ENCODE peak calls at places on chromosomes 7 and 10, in nine cellular contexts. One of them, this sample, is unnamed.
A peak's percentile ranks its signal among the peaks of the same experiment; 100 is the strongest.

GRCh38 chr10:94212876-94213595 is 149.7 kb downstream of the NOC3L start:
- DNase-seq in cardiac fibroblast: peak; percentile 47
- DNase-seq in activated CD8-positive, alpha-beta T cell treated with anti-CD3 and anti-CD28 coated beads for 36 hours: no peak
- DNase-seq in thoracic aorta: no peak
- DNase-seq in psoas muscle: peak; percentile 73
- DNase-seq in AG09309: no peak
- DNase-seq in H9: no peak
- DNase-seq in nephron progenitor cell: no peak
- DNase-seq in neural progenitor cell: no peak
- DNase-seq in this sample: no peak

GRCh38 chr7:128892521-128893250 is 17.8 kb downstream of the KCP start:
- DNase-seq in H9: no peak
- DNase-seq in neural progenitor cell: no peak
- DNase-seq in activated CD8-positive, alpha-beta T cell treated with anti-CD3 and anti-CD28 coated beads for 36 hours: no peak
- DNase-seq in psoas muscle: peak; percentile 36
- DNase-seq in AG09309: no peak
- DNase-seq in nephron progenitor cell: no peak
- DNase-seq in cardiac fibroblast: no peak
- DNase-seq in thoracic aorta: no peak
- DNase-seq in this sample: no peak

GRCh38 chr10:3654496-3654895 is 130.5 kb downstream of the KLF6 start:
- DNase-seq in H9: no peak
- DNase-seq in psoas muscle: no peak
- DNase-seq in nephron progenitor cell: no peak
- DNase-seq in neural progenitor cell: no peak
- DNase-seq in cardiac fibroblast: no peak
- DNase-seq in activated CD8-positive, alpha-beta T cell treated with anti-CD3 and anti-CD28 coated beads for 36 hours: no peak
- DNase-seq in AG09309: no peak
- DNase-seq in thoracic aorta: no peak
- DNase-seq in this sample: no peak

GRCh38 chr7:88331322-88331721 is 24.6 kb upstream of the STEAP4 start:
- DNase-seq in activated CD8-positive, alpha-beta T cell treated with anti-CD3 and anti-CD28 coated beads for 36 hours: no peak
- DNase-seq in nephron progenitor cell: no peak
- DNase-seq in H9: no peak
- DNase-seq in AG09309: no peak
- DNase-seq in psoas muscle: no peak
- DNase-seq in neural progenitor cell: no peak
- DNase-seq in cardiac fibroblast: no peak
- DNase-seq in thoracic aorta: no peak
- DNase-seq in this sample: no peak

GRCh38 chr7:24728503-24729364 is 28.5 kb downstream of the GSDME start:
- DNase-seq in nephron progenitor cell: no peak
- DNase-seq in AG09309: no peak
- DNase-seq in thoracic aorta: no peak
- DNase-seq in neural progenitor cell: no peak
- DNase-seq in activated CD8-positive, alpha-beta T cell treated with anti-CD3 and anti-CD28 coated beads for 36 hours: peak; percentile 38
- DNase-seq in H9: no peak
- DNase-seq in psoas muscle: no peak
- DNase-seq in cardiac fibroblast: no peak
- DNase-seq in this sample: no peak

GRCh38 chr7:51328351-51328801 is 11.8 kb upstream of the COBL start:
- DNase-seq in cardiac fibroblast: no peak
- DNase-seq in thoracic aorta: no peak
- DNase-seq in neural progenitor cell: no peak
- DNase-seq in nephron progenitor cell: no peak
- DNase-seq in activated CD8-positive, alpha-beta T cell treated with anti-CD3 and anti-CD28 coated beads for 36 hours: no peak
- DNase-seq in AG09309: no peak
- DNase-seq in psoas muscle: no peak
- DNase-seq in H9: no peak
- DNase-seq in this sample: no peak

GRCh38 chr7:45881759-45882464 is 6.4 kb upstream of the IGFBP1 start:
- DNase-seq in psoas muscle: no peak
- DNase-seq in cardiac fibroblast: peak; percentile 97
- DNase-seq in activated CD8-positive, alpha-beta T cell treated with anti-CD3 and anti-CD28 coated beads for 36 hours: no peak
- DNase-seq in H9: no peak
- DNase-seq in neural progenitor cell: no peak
- DNase-seq in AG09309: peak; percentile 83
- DNase-seq in thoracic aorta: no peak
- DNase-seq in nephron progenitor cell: no peak
- DNase-seq in this sample: peak; percentile 45

GRCh38 chr10:988667-989545 is 672 bp downstream of the GTPBP4 start:
- DNase-seq in cardiac fibroblast: peak; percentile 56
- DNase-seq in activated CD8-positive, alpha-beta T cell treated with anti-CD3 and anti-CD28 coated beads for 36 hours: peak; percentile 47
- DNase-seq in H9: peak; percentile 14
- DNase-seq in thoracic aorta: no peak
- DNase-seq in AG09309: no peak
- DNase-seq in neural progenitor cell: no peak
- DNase-seq in nephron progenitor cell: no peak
- DNase-seq in psoas muscle: no peak
- DNase-seq in this sample: peak; percentile 18

DNA sequence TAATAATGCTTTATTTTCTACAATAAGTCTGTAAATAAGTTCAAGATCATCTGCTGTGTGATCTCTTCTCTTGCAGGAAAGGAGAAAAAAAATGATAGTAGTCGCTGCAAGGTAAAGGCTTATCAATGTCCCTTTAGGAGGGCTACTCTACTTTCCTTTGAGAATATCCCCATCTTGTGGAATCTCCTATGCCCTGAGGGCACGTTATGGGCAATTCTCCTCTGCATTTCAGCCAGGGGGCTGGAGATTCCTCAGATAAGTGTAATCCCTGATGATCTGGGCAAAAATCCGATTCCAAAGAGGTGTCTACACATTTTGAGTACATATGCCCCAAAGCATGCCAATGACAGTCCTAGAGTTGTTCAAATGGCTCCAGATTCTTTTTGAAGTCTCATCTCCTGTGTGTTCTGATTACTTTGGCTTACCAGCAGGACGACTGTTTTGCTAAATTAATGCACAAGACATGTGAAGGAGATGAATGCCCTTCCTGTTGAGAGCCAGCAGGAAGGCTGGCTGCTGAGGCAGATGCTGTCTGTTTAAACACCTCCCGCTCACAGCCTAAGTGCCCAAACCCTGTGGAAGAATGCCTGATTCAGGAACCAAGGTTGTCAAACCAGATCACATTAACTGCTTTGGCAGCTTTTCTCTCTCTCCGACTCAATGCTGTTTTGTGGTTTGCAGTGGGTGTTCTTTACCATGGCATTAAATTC is 171.2 kb upstream of the COL1A2 start:
- DNase-seq in activated CD8-positive, alpha-beta T cell treated with anti-CD3 and anti-CD28 coated beads for 36 hours: no peak
- DNase-seq in cardiac fibroblast: peak; percentile 81
- DNase-seq in thoracic aorta: no peak
- DNase-seq in psoas muscle: no peak
- DNase-seq in neural progenitor cell: peak; percentile 83
- DNase-seq in nephron progenitor cell: peak; percentile 13
- DNase-seq in H9: peak; percentile 81
- DNase-seq in AG09309: no peak
- DNase-seq in this sample: peak; percentile 50
- TF ChIP-seq CTCF in activated CD8-positive, alpha-beta T cell treated with anti-CD3 and anti-CD28 coated beads for 36 hours: no peak
- TF ChIP-seq CTCF in cardiac fibroblast: peak; percentile 65
- TF ChIP-seq CTCF in thoracic aorta: no peak
- TF ChIP-seq CTCF in psoas muscle: peak; percentile 42
- TF ChIP-seq CTCF in neural progenitor cell: peak; percentile 59
- TF ChIP-seq CTCF in nephron progenitor cell: peak; percentile 42
- TF ChIP-seq CTCF in H9: peak; percentile 63
- TF ChIP-seq CTCF in AG09309: peak; percentile 45
- TF ChIP-seq CTCF in this sample: peak; percentile 69

GRCh38 chr7:37916017-37916672 is 472 bp downstream of the SFRP4 start:
- DNase-seq in AG09309: no peak
- DNase-seq in H9: peak; percentile 64
- DNase-seq in nephron progenitor cell: peak; percentile 8
- DNase-seq in cardiac fibroblast: peak; percentile 19
- DNase-seq in psoas muscle: peak; percentile 53
- DNase-seq in neural progenitor cell: peak; percentile 33
- DNase-seq in thoracic aorta: no peak
- DNase-seq in activated CD8-positive, alpha-beta T cell treated with anti-CD3 and anti-CD28 coated beads for 36 hours: peak; percentile 12
- DNase-seq in this sample: no peak

GRCh38 chr7:37918526-37918925 is 1.9 kb upstream of the SFRP4 start:
- DNase-seq in H9: peak; percentile 54
- DNase-seq in thoracic aorta: no peak
- DNase-seq in AG09309: no peak
- DNase-seq in activated CD8-positive, alpha-beta T cell treated with anti-CD3 and anti-CD28 coated beads for 36 hours: no peak
- DNase-seq in cardiac fibroblast: no peak
- DNase-seq in nephron progenitor cell: no peak
- DNase-seq in neural progenitor cell: no peak
- DNase-seq in psoas muscle: no peak
- DNase-seq in this sample: no peak

GRCh38 chr7:37920305-37920618 is 178 bp upstream of the EPDR1 start:
- DNase-seq in thoracic aorta: no peak
- DNase-seq in AG09309: no peak
- DNase-seq in psoas muscle: no peak
- DNase-seq in cardiac fibroblast: no peak
- DNase-seq in neural progenitor cell: no peak
- DNase-seq in activated CD8-positive, alpha-beta T cell treated with anti-CD3 and anti-CD28 coated beads for 36 hours: no peak
- DNase-seq in H9: no peak
- DNase-seq in nephron progenitor cell: no peak
- DNase-seq in this sample: no peak

GRCh38 chr7:37915438-37915837 is 1.2 kb downstream of the SFRP4 start:
- DNase-seq in cardiac fibroblast: no peak
- DNase-seq in activated CD8-positive, alpha-beta T cell treated with anti-CD3 and anti-CD28 coated beads for 36 hours: no peak
- DNase-seq in thoracic aorta: no peak
- DNase-seq in psoas muscle: no peak
- DNase-seq in H9: no peak
- DNase-seq in nephron progenitor cell: no peak
- DNase-seq in neural progenitor cell: no peak
- DNase-seq in AG09309: no peak
- DNase-seq in this sample: no peak

GRCh38 chr7:37916673-37917660 is at the start of gene SFRP4:
- DNase-seq in activated CD8-positive, alpha-beta T cell treated with anti-CD3 and anti-CD28 coated beads for 36 hours: peak; percentile 19
- DNase-seq in psoas muscle: peak; percentile 84
- DNase-seq in neural progenitor cell: peak; percentile 79
- DNase-seq in nephron progenitor cell: peak; percentile 61
- DNase-seq in cardiac fibroblast: peak; percentile 74
- DNase-seq in H9: peak; percentile 67
- DNase-seq in AG09309: no peak
- DNase-seq in thoracic aorta: no peak
- DNase-seq in this sample: no peak
- TF ChIP-seq CTCF in activated CD8-positive, alpha-beta T cell treated with anti-CD3 and anti-CD28 coated beads for 36 hours: peak; percentile 79
- TF ChIP-seq CTCF in psoas muscle: peak; percentile 77
- TF ChIP-seq CTCF in neural progenitor cell: peak; percentile 76
- TF ChIP-seq CTCF in nephron progenitor cell: peak; percentile 57
- TF ChIP-seq CTCF in cardiac fibroblast: peak; percentile 74
- TF ChIP-seq CTCF in H9: peak; percentile 78
- TF ChIP-seq CTCF in AG09309: peak; percentile 72
- TF ChIP-seq CTCF in thoracic aorta: peak; percentile 65
- TF ChIP-seq CTCF in this sample: peak; percentile 41

GRCh38 chr10:91040343-91040742 is 119.5 kb upstream of the ANKRD1 start:
- DNase-seq in nephron progenitor cell: no peak
- DNase-seq in cardiac fibroblast: no peak
- DNase-seq in psoas muscle: no peak
- DNase-seq in activated CD8-positive, alpha-beta T cell treated with anti-CD3 and anti-CD28 coated beads for 36 hours: no peak
- DNase-seq in H9: no peak
- DNase-seq in thoracic aorta: no peak
- DNase-seq in neural progenitor cell: no peak
- DNase-seq in AG09309: no peak
- DNase-seq in this sample: no peak

GRCh38 chr10:91048380-91048779 is 127.5 kb upstream of the ANKRD1 start:
- DNase-seq in cardiac fibroblast: no peak
- DNase-seq in thoracic aorta: no peak
- DNase-seq in neural progenitor cell: no peak
- DNase-seq in nephron progenitor cell: no peak
- DNase-seq in H9: no peak
- DNase-seq in AG09309: no peak
- DNase-seq in activated CD8-positive, alpha-beta T cell treated with anti-CD3 and anti-CD28 coated beads for 36 hours: no peak
- DNase-seq in psoas muscle: no peak
- DNase-seq in this sample: no peak

GRCh38 chr10:91042069-91042468 is 121.2 kb upstream of the ANKRD1 start:
- DNase-seq in AG09309: no peak
- DNase-seq in thoracic aorta: no peak
- DNase-seq in neural progenitor cell: no peak
- DNase-seq in H9: no peak
- DNase-seq in nephron progenitor cell: no peak
- DNase-seq in activated CD8-positive, alpha-beta T cell treated with anti-CD3 and anti-CD28 coated beads for 36 hours: no peak
- DNase-seq in psoas muscle: no peak
- DNase-seq in cardiac fibroblast: no peak
- DNase-seq in this sample: no peak

GRCh38 chr10:91046891-91047290 is 126.0 kb upstream of the ANKRD1 start:
- DNase-seq in H9: no peak
- DNase-seq in thoracic aorta: no peak
- DNase-seq in neural progenitor cell: no peak
- DNase-seq in nephron progenitor cell: no peak
- DNase-seq in activated CD8-positive, alpha-beta T cell treated with anti-CD3 and anti-CD28 coated beads for 36 hours: no peak
- DNase-seq in cardiac fibroblast: no peak
- DNase-seq in psoas muscle: no peak
- DNase-seq in AG09309: no peak
- DNase-seq in this sample: no peak

DNA sequence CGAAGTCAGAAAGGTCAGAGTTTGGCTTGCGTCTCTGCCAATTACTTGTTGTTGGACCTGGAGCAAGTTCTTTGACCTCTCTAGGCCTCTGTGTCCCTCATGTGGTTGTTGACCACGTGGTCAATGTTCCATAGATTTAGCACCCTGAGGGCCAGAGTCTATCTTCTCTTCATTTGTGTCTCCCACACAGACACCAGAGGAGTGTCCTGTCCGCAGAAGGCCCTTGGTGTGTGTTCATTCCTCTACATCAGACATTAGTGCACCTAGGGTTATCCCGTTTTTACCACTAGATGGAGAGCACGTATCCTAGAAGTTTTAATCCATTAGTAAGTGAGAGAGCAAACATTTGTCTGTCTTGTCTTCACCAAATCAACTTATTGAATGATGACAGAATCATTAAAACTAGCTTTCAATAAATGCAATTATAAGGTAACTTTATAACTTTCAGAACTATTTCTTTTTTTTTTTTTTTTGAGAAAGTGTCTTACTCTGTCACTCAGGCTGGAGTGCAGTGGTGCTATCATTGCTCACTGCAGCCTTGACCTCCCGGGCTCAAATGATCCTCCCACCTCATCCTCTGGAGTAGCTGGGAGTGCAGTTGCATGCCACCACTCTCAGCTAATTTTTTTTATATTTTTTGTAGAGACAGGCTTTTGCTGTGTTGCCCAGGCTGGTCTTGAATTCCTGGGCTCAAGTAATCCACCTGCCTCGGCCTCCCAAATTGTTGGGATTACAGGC is 122.5 kb upstream of the ANKRD1 start:
- DNase-seq in activated CD8-positive, alpha-beta T cell treated with anti-CD3 and anti-CD28 coated beads for 36 hours: no peak
- DNase-seq in psoas muscle: no peak
- DNase-seq in thoracic aorta: no peak
- DNase-seq in AG09309: peak; percentile 5
- DNase-seq in H9: no peak
- DNase-seq in nephron progenitor cell: no peak
- DNase-seq in neural progenitor cell: peak; percentile 53
- DNase-seq in cardiac fibroblast: peak; percentile 59
- DNase-seq in this sample: peak; percentile 19
- TF ChIP-seq CTCF in activated CD8-positive, alpha-beta T cell treated with anti-CD3 and anti-CD28 coated beads for 36 hours: no peak
- TF ChIP-seq CTCF in psoas muscle: peak; percentile 56
- TF ChIP-seq CTCF in thoracic aorta: peak; percentile 61
- TF ChIP-seq CTCF in AG09309: peak; percentile 55
- TF ChIP-seq CTCF in H9: peak; percentile 68
- TF ChIP-seq CTCF in nephron progenitor cell: peak; percentile 48
- TF ChIP-seq CTCF in neural progenitor cell: peak; percentile 63
- TF ChIP-seq CTCF in cardiac fibroblast: peak; percentile 51
- TF ChIP-seq CTCF in this sample: peak; percentile 74

GRCh38 chr10:85613391-85613790 is 753.2 kb downstream of the GRID1 start:
- DNase-seq in activated CD8-positive, alpha-beta T cell treated with anti-CD3 and anti-CD28 coated beads for 36 hours: no peak
- DNase-seq in psoas muscle: no peak
- DNase-seq in H9: peak; percentile 17
- DNase-seq in AG09309: no peak
- DNase-seq in thoracic aorta: no peak
- DNase-seq in cardiac fibroblast: no peak
- DNase-seq in neural progenitor cell: no peak
- DNase-seq in nephron progenitor cell: no peak
- DNase-seq in this sample: no peak

GRCh38 chr10:85612378-85612775 is 754.2 kb downstream of the GRID1 start:
- DNase-seq in H9: no peak
- DNase-seq in AG09309: no peak
- DNase-seq in nephron progenitor cell: no peak
- DNase-seq in psoas muscle: no peak
- DNase-seq in cardiac fibroblast: no peak
- DNase-seq in thoracic aorta: no peak
- DNase-seq in neural progenitor cell: no peak
- DNase-seq in activated CD8-positive, alpha-beta T cell treated with anti-CD3 and anti-CD28 coated beads for 36 hours: peak; percentile 51
- DNase-seq in this sample: no peak

GRCh38 chr10:85611746-85612377 is 754.7 kb downstream of the GRID1 start:
- DNase-seq in H9: peak; percentile 12
- DNase-seq in cardiac fibroblast: no peak
- DNase-seq in psoas muscle: no peak
- DNase-seq in thoracic aorta: no peak
- DNase-seq in AG09309: no peak
- DNase-seq in nephron progenitor cell: no peak
- DNase-seq in neural progenitor cell: no peak
- DNase-seq in activated CD8-positive, alpha-beta T cell treated with anti-CD3 and anti-CD28 coated beads for 36 hours: no peak
- DNase-seq in this sample: no peak

GRCh38 chr10:85611093-85611740 is 755.4 kb downstream of the GRID1 start:
- DNase-seq in AG09309: no peak
- DNase-seq in thoracic aorta: no peak
- DNase-seq in cardiac fibroblast: no peak
- DNase-seq in neural progenitor cell: peak; percentile 57
- DNase-seq in psoas muscle: no peak
- DNase-seq in H9: peak; percentile 11
- DNase-seq in nephron progenitor cell: no peak
- DNase-seq in activated CD8-positive, alpha-beta T cell treated with anti-CD3 and anti-CD28 coated beads for 36 hours: no peak
- DNase-seq in this sample: no peak

GRCh38 chr10:85612833-85613232 is 753.8 kb downstream of the GRID1 start:
- DNase-seq in nephron progenitor cell: no peak
- DNase-seq in activated CD8-positive, alpha-beta T cell treated with anti-CD3 and anti-CD28 coated beads for 36 hours: peak; percentile 41
- DNase-seq in thoracic aorta: no peak
- DNase-seq in neural progenitor cell: no peak
- DNase-seq in cardiac fibroblast: no peak
- DNase-seq in psoas muscle: no peak
- DNase-seq in AG09309: no peak
- DNase-seq in H9: peak; percentile 64
- DNase-seq in this sample: no peak
- TF ChIP-seq CTCF in nephron progenitor cell: peak; percentile 28
- TF ChIP-seq CTCF in activated CD8-positive, alpha-beta T cell treated with anti-CD3 and anti-CD28 coated beads for 36 hours: peak; percentile 51
- TF ChIP-seq CTCF in thoracic aorta: no peak
- TF ChIP-seq CTCF in neural progenitor cell: peak; percentile 32
- TF ChIP-seq CTCF in cardiac fibroblast: no peak
- TF ChIP-seq CTCF in psoas muscle: peak; percentile 7
- TF ChIP-seq CTCF in AG09309: no peak
- TF ChIP-seq CTCF in H9: peak; percentile 58
- TF ChIP-seq CTCF in this sample: peak; percentile 36

This sample was measured in HFFc6.